ENCODE peak calls at places on chromosomes 16 and 17, in seven cellular contexts. One of them, this sample, is unnamed.

GRCh38 chr17:36742267-36743000 is 141.1 kb downstream of the MRM1 start:
- DNase-seq in EL: no peak
- DNase-seq in RKO: no peak
- DNase-seq in stimulated activated CD8-positive, alpha-beta memory T cell treated with anti-CD3 and anti-CD28 coated beads, Interleukin-15, amount 100 ng/mL, for 24 hours: no peak
- DNase-seq in left kidney: peak; percentile 53
- DNase-seq in Caco-2: no peak
- DNase-seq in NCI-H1105: no peak
- DNase-seq in this sample: no peak

GRCh38 chr17:69607162-69607834 is 192.8 kb downstream of the MAP2K6 start:
- DNase-seq in Caco-2: peak; percentile 71
- DNase-seq in NCI-H1105: peak; percentile 41
- DNase-seq in RKO: peak; percentile 65
- DNase-seq in EL: peak; percentile 81
- DNase-seq in stimulated activated CD8-positive, alpha-beta memory T cell treated with anti-CD3 and anti-CD28 coated beads, Interleukin-15, amount 100 ng/mL, for 24 hours: no peak
- DNase-seq in left kidney: peak; percentile 80
- DNase-seq in this sample: peak; percentile 89

GRCh38 chr17:38583833-38584349 is 21.9 kb downstream of the SRCIN1 start:
- DNase-seq in left kidney: no peak
- DNase-seq in EL: no peak
- DNase-seq in stimulated activated CD8-positive, alpha-beta memory T cell treated with anti-CD3 and anti-CD28 coated beads, Interleukin-15, amount 100 ng/mL, for 24 hours: no peak
- DNase-seq in Caco-2: no peak
- DNase-seq in RKO: no peak
- DNase-seq in NCI-H1105: no peak
- DNase-seq in this sample: no peak

GRCh38 chr16:88938933-88939813 is 37.8 kb downstream of the CBFA2T3 start:
- DNase-seq in EL: no peak
- DNase-seq in left kidney: no peak
- DNase-seq in stimulated activated CD8-positive, alpha-beta memory T cell treated with anti-CD3 and anti-CD28 coated beads, Interleukin-15, amount 100 ng/mL, for 24 hours: no peak
- DNase-seq in NCI-H1105: no peak
- DNase-seq in RKO: no peak
- DNase-seq in Caco-2: no peak
- DNase-seq in this sample: no peak

GRCh38 chr16:21645261-21645721 is 7.1 kb downstream of the IGSF6 start:
- DNase-seq in stimulated activated CD8-positive, alpha-beta memory T cell treated with anti-CD3 and anti-CD28 coated beads, Interleukin-15, amount 100 ng/mL, for 24 hours: no peak
- DNase-seq in EL: peak; percentile 14
- DNase-seq in Caco-2: no peak
- DNase-seq in NCI-H1105: no peak
- DNase-seq in RKO: no peak
- DNase-seq in left kidney: no peak
- DNase-seq in this sample: no peak

GRCh38 chr17:59074494-59074893 is 32.2 kb downstream of the TRIM37 start:
- DNase-seq in RKO: no peak
- DNase-seq in Caco-2: no peak
- DNase-seq in EL: peak; percentile 72
- DNase-seq in stimulated activated CD8-positive, alpha-beta memory T cell treated with anti-CD3 and anti-CD28 coated beads, Interleukin-15, amount 100 ng/mL, for 24 hours: no peak
- DNase-seq in NCI-H1105: no peak
- DNase-seq in left kidney: no peak
- DNase-seq in this sample: no peak

GRCh38 chr17:64920419-64921172 is 1.3 kb upstream of the LRRC37A3 start:
- DNase-seq in stimulated activated CD8-positive, alpha-beta memory T cell treated with anti-CD3 and anti-CD28 coated beads, Interleukin-15, amount 100 ng/mL, for 24 hours: no peak
- DNase-seq in EL: peak; percentile 10
- DNase-seq in RKO: no peak
- DNase-seq in left kidney: no peak
- DNase-seq in Caco-2: no peak
- DNase-seq in NCI-H1105: no peak
- DNase-seq in this sample: no peak

GRCh38 chr17:82861393-82861775 is 21.6 kb upstream of the ZNF750 start:
- DNase-seq in left kidney: no peak
- DNase-seq in EL: no peak
- DNase-seq in stimulated activated CD8-positive, alpha-beta memory T cell treated with anti-CD3 and anti-CD28 coated beads, Interleukin-15, amount 100 ng/mL, for 24 hours: no peak
- DNase-seq in NCI-H1105: no peak
- DNase-seq in Caco-2: no peak
- DNase-seq in RKO: no peak
- DNase-seq in this sample: no peak

GRCh38 chr17:78899361-78900260 is 3.4 kb downstream of the CEP295NL start:
- DNase-seq in Caco-2: peak; percentile 75
- DNase-seq in EL: no peak
- DNase-seq in left kidney: no peak
- DNase-seq in RKO: no peak
- DNase-seq in NCI-H1105: no peak
- DNase-seq in stimulated activated CD8-positive, alpha-beta memory T cell treated with anti-CD3 and anti-CD28 coated beads, Interleukin-15, amount 100 ng/mL, for 24 hours: no peak
- DNase-seq in this sample: no peak

GRCh38 chr17:80959330-80960036 is 32.2 kb upstream of the CHMP6 start:
- DNase-seq in Caco-2: no peak
- DNase-seq in EL: peak; percentile 87
- DNase-seq in left kidney: no peak
- DNase-seq in NCI-H1105: no peak
- DNase-seq in RKO: no peak
- DNase-seq in stimulated activated CD8-positive, alpha-beta memory T cell treated with anti-CD3 and anti-CD28 coated beads, Interleukin-15, amount 100 ng/mL, for 24 hours: no peak
- DNase-seq in this sample: no peak

GRCh38 chr16:20726661-20727060 is 15.0 kb downstream of the THUMPD1 start:
- DNase-seq in RKO: no peak
- DNase-seq in left kidney: no peak
- DNase-seq in stimulated activated CD8-positive, alpha-beta memory T cell treated with anti-CD3 and anti-CD28 coated beads, Interleukin-15, amount 100 ng/mL, for 24 hours: no peak
- DNase-seq in EL: no peak
- DNase-seq in Caco-2: no peak
- DNase-seq in NCI-H1105: no peak
- DNase-seq in this sample: no peak

GRCh38 chr17:78868391-78868790 is 27.8 kb upstream of the USP36 start:
- DNase-seq in stimulated activated CD8-positive, alpha-beta memory T cell treated with anti-CD3 and anti-CD28 coated beads, Interleukin-15, amount 100 ng/mL, for 24 hours: no peak
- DNase-seq in left kidney: no peak
- DNase-seq in NCI-H1105: no peak
- DNase-seq in EL: peak; percentile 76
- DNase-seq in RKO: no peak
- DNase-seq in Caco-2: no peak
- DNase-seq in this sample: no peak

GRCh38 chr17:72901098-72901497 is 191.4 kb downstream of the SLC39A11 start:
- DNase-seq in stimulated activated CD8-positive, alpha-beta memory T cell treated with anti-CD3 and anti-CD28 coated beads, Interleukin-15, amount 100 ng/mL, for 24 hours: no peak
- DNase-seq in Caco-2: no peak
- DNase-seq in NCI-H1105: no peak
- DNase-seq in RKO: no peak
- DNase-seq in left kidney: peak; percentile 39
- DNase-seq in EL: no peak
- DNase-seq in this sample: no peak

This sample was measured in NCI-H774.